ENCODE peak calls at places on chromosomes 13 and 19, in five cellular contexts. One of them, this sample, is unnamed.
A peak's percentile ranks its signal among the peaks of the same experiment; 100 is the strongest.

GRCh38 chr19:16496613-16496983 is 404 bp downstream of the C19orf44 start:
- DNase-seq in hepatocyte: no peak
- DNase-seq in mesothelial cell of epicardium: no peak
- DNase-seq in NB4: no peak
- DNase-seq in B cell: no peak
- DNase-seq in this sample: no peak

GRCh38 chr19:55451522-55452380 is 8.7 kb upstream of the SHISA7 start:
- DNase-seq in hepatocyte: no peak
- DNase-seq in mesothelial cell of epicardium: no peak
- DNase-seq in NB4: no peak
- DNase-seq in B cell: peak; percentile 76
- DNase-seq in this sample: no peak

GRCh38 chr13:19634129-19634740 is 776 bp downstream of the MPHOSPH8 start:
- DNase-seq in hepatocyte: peak; percentile 30
- DNase-seq in mesothelial cell of epicardium: no peak
- DNase-seq in NB4: peak; percentile 57
- DNase-seq in B cell: no peak
- DNase-seq in this sample: no peak

GRCh38 chr13:80342541-80343371 is 1.8 kb upstream of the SPRY2 start:
- DNase-seq in hepatocyte: peak; percentile 89
- DNase-seq in mesothelial cell of epicardium: peak; percentile 95
- DNase-seq in NB4: peak; percentile 88
- DNase-seq in B cell: peak; percentile 80
- DNase-seq in this sample: peak; percentile 92

GRCh38 chr13:46648166-46648607 is 95.2 kb downstream of the LRCH1 start:
- DNase-seq in hepatocyte: peak; percentile 26
- DNase-seq in mesothelial cell of epicardium: no peak
- DNase-seq in NB4: peak; percentile 45
- DNase-seq in B cell: no peak
- DNase-seq in this sample: peak; percentile 18

GRCh38 chr13:50626031-50626643 is 217.4 kb downstream of the DLEU7 start:
- DNase-seq in hepatocyte: no peak
- DNase-seq in mesothelial cell of epicardium: no peak
- DNase-seq in NB4: peak; percentile 76
- DNase-seq in B cell: no peak
- DNase-seq in this sample: no peak

GRCh38 chr13:19151581-19152263 is 29.9 kb downstream of the TUBA3C start:
- DNase-seq in hepatocyte: no peak
- DNase-seq in mesothelial cell of epicardium: no peak
- DNase-seq in NB4: no peak
- DNase-seq in B cell: no peak
- DNase-seq in this sample: no peak

GRCh38 chr13:44458313-44458975 is 84.8 kb downstream of the SERP2 start:
- DNase-seq in hepatocyte: no peak
- DNase-seq in mesothelial cell of epicardium: no peak
- DNase-seq in NB4: no peak
- DNase-seq in B cell: no peak
- DNase-seq in this sample: no peak

GRCh38 chr13:104382941-104383340 is 1316.7 kb upstream of the SLC10A2 start:
- DNase-seq in hepatocyte: no peak
- DNase-seq in mesothelial cell of epicardium: no peak
- DNase-seq in NB4: no peak
- DNase-seq in B cell: no peak
- DNase-seq in this sample: no peak

GRCh38 chr13:40664100-40665060 is 2.1 kb downstream of the FOXO1 start:
- DNase-seq in hepatocyte: peak; percentile 77
- DNase-seq in mesothelial cell of epicardium: peak; percentile 63
- DNase-seq in NB4: peak; percentile 64
- DNase-seq in B cell: peak; percentile 80
- DNase-seq in this sample: peak; percentile 34

DNA sequence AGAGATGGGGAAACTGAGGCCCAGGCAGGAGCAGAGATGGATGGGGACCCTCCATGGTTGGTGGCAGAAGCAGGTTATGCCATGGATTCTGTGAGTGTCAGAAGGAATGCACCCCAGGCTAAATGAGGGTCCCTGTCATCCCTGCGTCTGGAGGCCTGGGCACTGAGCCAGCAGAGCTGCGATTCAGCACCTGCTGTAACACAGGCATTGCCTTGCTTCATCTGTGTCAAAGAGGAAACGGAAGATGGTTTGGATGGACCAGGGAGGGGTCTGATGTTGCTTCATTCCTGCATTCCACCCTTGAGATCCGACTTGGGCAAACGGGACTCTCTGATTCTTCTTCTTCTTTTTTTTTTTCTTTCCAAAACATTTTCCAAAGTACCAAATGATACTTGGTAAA is 1.2 kb downstream of the C5AR1 start:
- DNase-seq in hepatocyte: peak; percentile 23
- DNase-seq in mesothelial cell of epicardium: peak; percentile 71
- DNase-seq in NB4: peak; percentile 97
- DNase-seq in B cell: no peak
- DNase-seq in this sample: no peak
- TF ChIP-seq CTCF in hepatocyte: no peak
- TF ChIP-seq CTCF in mesothelial cell of epicardium: no peak
- TF ChIP-seq CTCF in NB4: no peak
- TF ChIP-seq CTCF in B cell: no peak
- TF ChIP-seq CTCF in this sample: no peak

GRCh38 chr13:107835339-107836018 is 379.9 kb downstream of the LIG4 start:
- DNase-seq in hepatocyte: no peak
- DNase-seq in mesothelial cell of epicardium: no peak
- DNase-seq in NB4: peak; percentile 16
- DNase-seq in B cell: no peak
- DNase-seq in this sample: no peak
- TF ChIP-seq CTCF in hepatocyte: no peak
- TF ChIP-seq CTCF in mesothelial cell of epicardium: no peak
- TF ChIP-seq CTCF in NB4: no peak
- TF ChIP-seq CTCF in B cell: no peak
- TF ChIP-seq CTCF in this sample: no peak

GRCh38 chr13:28117689-28118377 is 17.5 kb upstream of the FLT3 start:
- DNase-seq in hepatocyte: no peak
- DNase-seq in mesothelial cell of epicardium: no peak
- DNase-seq in NB4: peak; percentile 16
- DNase-seq in B cell: no peak
- DNase-seq in this sample: no peak
- TF ChIP-seq CTCF in hepatocyte: no peak
- TF ChIP-seq CTCF in mesothelial cell of epicardium: no peak
- TF ChIP-seq CTCF in NB4: no peak
- TF ChIP-seq CTCF in B cell: no peak
- TF ChIP-seq CTCF in this sample: no peak

GRCh38 chr19:43664008-43664407 is 6.0 kb downstream of the PLAUR start:
- DNase-seq in hepatocyte: no peak
- DNase-seq in mesothelial cell of epicardium: no peak
- DNase-seq in NB4: peak; percentile 40
- DNase-seq in B cell: no peak
- DNase-seq in this sample: no peak

GRCh38 chr19:43667524-43668405 is 2.2 kb downstream of the PLAUR start:
- DNase-seq in hepatocyte: no peak
- DNase-seq in mesothelial cell of epicardium: no peak
- DNase-seq in NB4: no peak
- DNase-seq in B cell: no peak
- DNase-seq in this sample: no peak

GRCh38 chr19:43672061-43672679 is 2.2 kb upstream of the PLAUR start:
- DNase-seq in hepatocyte: no peak
- DNase-seq in mesothelial cell of epicardium: no peak
- DNase-seq in NB4: no peak
- DNase-seq in B cell: no peak
- DNase-seq in this sample: no peak

GRCh38 chr19:43673702-43674629 is 4.0 kb upstream of the PLAUR start:
- DNase-seq in hepatocyte: no peak
- DNase-seq in mesothelial cell of epicardium: no peak
- DNase-seq in NB4: peak; percentile 29
- DNase-seq in B cell: no peak
- DNase-seq in this sample: no peak

DNA sequence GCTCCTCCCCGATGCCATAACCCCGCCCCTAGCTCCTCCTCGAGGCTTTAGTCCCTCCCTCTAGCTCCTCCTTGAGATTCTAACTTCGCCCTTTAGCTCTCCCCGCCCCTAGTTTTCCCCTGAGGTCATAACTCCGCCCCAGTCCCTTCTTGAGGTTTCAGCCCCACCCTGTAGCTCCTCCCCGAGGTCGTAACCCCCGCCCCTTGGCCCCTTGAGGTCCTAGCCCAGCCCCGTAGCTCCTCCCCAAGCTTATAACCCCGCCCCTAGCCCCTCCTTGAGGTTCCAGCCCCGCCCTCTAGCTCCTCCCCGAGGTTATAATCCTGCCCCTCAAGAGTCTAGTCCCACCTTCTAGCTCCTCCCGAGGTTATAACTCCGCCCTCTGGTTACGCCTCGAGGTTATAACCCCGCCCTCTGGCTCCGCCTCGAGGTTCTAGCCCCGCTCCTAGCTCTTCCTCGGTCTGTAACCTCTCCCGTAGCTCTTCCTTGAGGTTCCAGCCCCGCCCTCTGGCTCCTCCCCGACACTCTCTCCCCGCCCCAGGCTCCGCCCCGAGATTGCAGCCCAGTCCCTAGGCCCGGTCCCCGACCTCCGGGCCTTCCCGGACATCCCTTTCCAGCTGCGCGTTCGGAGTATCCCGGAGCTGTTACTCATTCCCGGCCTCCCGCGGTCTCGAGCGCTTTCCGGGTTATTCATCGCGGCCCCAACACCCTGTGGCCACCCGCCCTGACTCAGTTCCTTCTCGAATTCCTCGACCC is 1.4 kb downstream of the PLAUR start:
- DNase-seq in hepatocyte: peak; percentile 99
- DNase-seq in mesothelial cell of epicardium: peak; percentile 98
- DNase-seq in NB4: peak; percentile 94
- DNase-seq in B cell: peak; percentile 81
- DNase-seq in this sample: peak; percentile 97
- TF ChIP-seq CTCF in hepatocyte: no peak
- TF ChIP-seq CTCF in mesothelial cell of epicardium: no peak
- TF ChIP-seq CTCF in NB4: no peak
- TF ChIP-seq CTCF in B cell: no peak
- TF ChIP-seq CTCF in this sample: no peak

DNA sequence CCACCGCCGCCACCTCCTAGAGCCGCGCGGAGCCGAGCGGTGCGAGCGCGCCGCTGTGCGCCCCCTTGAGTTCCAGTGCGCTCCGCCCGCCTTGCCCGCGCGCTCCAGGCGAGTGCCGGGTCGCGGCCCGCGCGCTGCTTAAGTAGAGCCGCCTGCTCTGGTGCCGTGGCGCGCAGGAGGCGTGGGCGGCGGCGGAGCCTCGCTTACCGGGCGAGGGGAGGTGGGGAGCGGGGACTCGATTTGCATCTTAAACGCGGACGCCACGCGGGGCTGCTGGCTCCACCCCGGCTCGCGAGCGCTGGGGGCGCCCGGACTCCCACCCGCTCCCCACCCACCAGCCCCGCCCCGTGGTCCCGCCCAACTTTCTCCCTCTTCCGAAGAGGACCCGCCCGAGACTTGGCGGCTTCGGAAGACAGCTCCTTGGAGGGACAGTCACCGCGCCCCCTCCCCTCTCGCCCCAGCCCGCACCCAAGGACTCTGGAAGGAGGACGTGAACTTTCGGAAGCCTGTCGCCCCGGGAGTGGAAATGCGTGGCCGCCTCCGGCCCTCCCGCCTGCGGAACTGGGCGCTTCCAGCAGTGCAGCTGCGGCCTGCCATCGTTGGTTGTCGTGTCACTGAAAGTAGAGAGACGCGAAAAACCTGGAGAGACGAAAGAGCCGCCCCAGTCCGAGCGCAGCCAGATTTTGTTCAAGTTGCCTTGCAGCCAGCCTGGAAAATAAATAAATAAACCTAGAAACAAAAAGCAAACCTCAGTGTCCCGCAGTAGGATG is at the start of gene KCTD12:
- DNase-seq in hepatocyte: peak; percentile 93
- DNase-seq in mesothelial cell of epicardium: peak; percentile 85
- DNase-seq in NB4: peak; percentile 83
- DNase-seq in B cell: peak; percentile 86
- DNase-seq in this sample: peak; percentile 66
- TF ChIP-seq CTCF in hepatocyte: peak; percentile 29
- TF ChIP-seq CTCF in mesothelial cell of epicardium: no peak
- TF ChIP-seq CTCF in NB4: peak; percentile 5
- TF ChIP-seq CTCF in B cell: peak; percentile 41
- TF ChIP-seq CTCF in this sample: peak; percentile 44

GRCh38 chr13:99930925-99931324 is 40.6 kb downstream of the ZIC5 start:
- DNase-seq in hepatocyte: no peak
- DNase-seq in mesothelial cell of epicardium: no peak
- DNase-seq in NB4: no peak
- DNase-seq in B cell: no peak
- DNase-seq in this sample: no peak

GRCh38 chr13:99931462-99931861 is 40.1 kb downstream of the ZIC5 start:
- DNase-seq in hepatocyte: no peak
- DNase-seq in mesothelial cell of epicardium: no peak
- DNase-seq in NB4: no peak
- DNase-seq in B cell: no peak
- DNase-seq in this sample: no peak

GRCh38 chr13:99941086-99941485 is 30.5 kb downstream of the ZIC5 start:
- DNase-seq in hepatocyte: no peak
- DNase-seq in mesothelial cell of epicardium: no peak
- DNase-seq in NB4: no peak
- DNase-seq in B cell: no peak
- DNase-seq in this sample: no peak

GRCh38 chr13:99932912-99933311 is 38.7 kb downstream of the ZIC5 start:
- DNase-seq in hepatocyte: no peak
- DNase-seq in mesothelial cell of epicardium: no peak
- DNase-seq in NB4: peak; percentile 41
- DNase-seq in B cell: no peak
- DNase-seq in this sample: no peak

DNA sequence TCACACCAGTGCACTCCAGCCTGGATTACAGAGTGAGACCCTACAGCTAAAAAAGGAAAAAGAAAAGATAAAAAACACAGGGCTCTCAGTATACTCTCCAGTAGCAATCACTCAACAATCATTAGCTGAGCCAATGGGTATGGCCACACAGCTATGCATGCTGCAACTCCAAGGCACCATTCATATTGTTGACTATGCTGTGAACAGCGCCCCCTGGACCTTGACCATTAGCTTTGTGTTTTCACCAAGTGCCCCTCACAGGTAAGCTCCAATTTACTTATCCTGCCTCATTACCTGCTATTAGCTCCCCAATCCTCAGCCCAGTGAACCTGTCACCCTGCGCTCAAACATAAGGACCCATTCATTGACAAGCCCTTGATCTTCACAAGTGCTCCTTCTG is 35.8 kb downstream of the ZIC5 start:
- DNase-seq in hepatocyte: no peak
- DNase-seq in mesothelial cell of epicardium: no peak
- DNase-seq in NB4: peak; percentile 36
- DNase-seq in B cell: no peak
- DNase-seq in this sample: no peak
- TF ChIP-seq CTCF in hepatocyte: no peak
- TF ChIP-seq CTCF in mesothelial cell of epicardium: no peak
- TF ChIP-seq CTCF in NB4: peak; percentile 43
- TF ChIP-seq CTCF in B cell: no peak
- TF ChIP-seq CTCF in this sample: no peak

This sample was measured in neural crest cell.